ENCODE peak calls at places on chromosomes 1 and 21, in nine cellular contexts. One of them, this sample, is unnamed.

GRCh38 chr21:46500224-46500861 is 41.7 kb downstream of the DIP2A start:
- DNase-seq in stomach: no peak
- DNase-seq in cardiac muscle cell: no peak
- DNase-seq in endothelial cell: no peak
- DNase-seq in hepatocyte: peak; percentile 13
- DNase-seq in MM.1S: peak; percentile 90
- DNase-seq in epithelial cell of proximal tubule: peak; percentile 20
- DNase-seq in activated CD8-positive, alpha-beta T cell treated with anti-CD3 and anti-CD28 coated beads for 36 hours: no peak
- DNase-seq in colonic mucosa: no peak
- DNase-seq in this sample: no peak

GRCh38 chr21:44454058-44454457 is 1.3 kb upstream of the LRRC3 start:
- DNase-seq in stomach: no peak
- DNase-seq in epithelial cell of proximal tubule: no peak
- DNase-seq in colonic mucosa: no peak
- DNase-seq in hepatocyte: no peak
- DNase-seq in cardiac muscle cell: no peak
- DNase-seq in MM.1S: no peak
- DNase-seq in endothelial cell: no peak
- DNase-seq in activated CD8-positive, alpha-beta T cell treated with anti-CD3 and anti-CD28 coated beads for 36 hours: no peak
- DNase-seq in this sample: no peak

GRCh38 chr1:212557739-212558664 is 50.6 kb upstream of the ATF3 start:
- DNase-seq in endothelial cell: peak; percentile 44
- DNase-seq in epithelial cell of proximal tubule: no peak
- DNase-seq in hepatocyte: peak; percentile 70
- DNase-seq in colonic mucosa: peak; percentile 74
- DNase-seq in activated CD8-positive, alpha-beta T cell treated with anti-CD3 and anti-CD28 coated beads for 36 hours: no peak
- DNase-seq in MM.1S: no peak
- DNase-seq in stomach: no peak
- DNase-seq in cardiac muscle cell: peak; percentile 32
- DNase-seq in this sample: no peak

GRCh38 chr1:6596351-6596750 is 6.3 kb downstream of the KLHL21 start:
- DNase-seq in stomach: no peak
- DNase-seq in hepatocyte: no peak
- DNase-seq in cardiac muscle cell: no peak
- DNase-seq in epithelial cell of proximal tubule: no peak
- DNase-seq in MM.1S: no peak
- DNase-seq in colonic mucosa: no peak
- DNase-seq in activated CD8-positive, alpha-beta T cell treated with anti-CD3 and anti-CD28 coated beads for 36 hours: no peak
- DNase-seq in endothelial cell: no peak
- DNase-seq in this sample: no peak

GRCh38 chr1:231934797-231935196 is 308.2 kb downstream of the DISC1 start:
- DNase-seq in cardiac muscle cell: peak; percentile 54
- DNase-seq in endothelial cell: no peak
- DNase-seq in colonic mucosa: peak; percentile 46
- DNase-seq in stomach: no peak
- DNase-seq in activated CD8-positive, alpha-beta T cell treated with anti-CD3 and anti-CD28 coated beads for 36 hours: no peak
- DNase-seq in MM.1S: no peak
- DNase-seq in epithelial cell of proximal tubule: no peak
- DNase-seq in hepatocyte: peak; percentile 48
- DNase-seq in this sample: no peak

GRCh38 chr1:223177681-223178080 is 34.6 kb upstream of the TLR5 start:
- DNase-seq in epithelial cell of proximal tubule: no peak
- DNase-seq in MM.1S: no peak
- DNase-seq in hepatocyte: peak; percentile 19
- DNase-seq in cardiac muscle cell: peak; percentile 50
- DNase-seq in stomach: peak; percentile 45
- DNase-seq in activated CD8-positive, alpha-beta T cell treated with anti-CD3 and anti-CD28 coated beads for 36 hours: no peak
- DNase-seq in colonic mucosa: peak; percentile 24
- DNase-seq in endothelial cell: no peak
- DNase-seq in this sample: no peak

GRCh38 chr1:106366627-106367319 is 689.7 kb upstream of the PRMT6 start:
- DNase-seq in cardiac muscle cell: no peak
- DNase-seq in epithelial cell of proximal tubule: no peak
- DNase-seq in hepatocyte: no peak
- DNase-seq in endothelial cell: no peak
- DNase-seq in activated CD8-positive, alpha-beta T cell treated with anti-CD3 and anti-CD28 coated beads for 36 hours: no peak
- DNase-seq in MM.1S: no peak
- DNase-seq in colonic mucosa: no peak
- DNase-seq in stomach: no peak
- DNase-seq in this sample: no peak

GRCh38 chr1:26404641-26405040 is 6.0 kb upstream of the LIN28A start:
- DNase-seq in hepatocyte: no peak
- DNase-seq in stomach: no peak
- DNase-seq in epithelial cell of proximal tubule: no peak
- DNase-seq in cardiac muscle cell: no peak
- DNase-seq in MM.1S: no peak
- DNase-seq in endothelial cell: no peak
- DNase-seq in colonic mucosa: no peak
- DNase-seq in activated CD8-positive, alpha-beta T cell treated with anti-CD3 and anti-CD28 coated beads for 36 hours: no peak
- DNase-seq in this sample: no peak

GRCh38 chr1:218361298-218362065 is 16.3 kb downstream of the TGFB2 start:
- DNase-seq in activated CD8-positive, alpha-beta T cell treated with anti-CD3 and anti-CD28 coated beads for 36 hours: peak; percentile 8
- DNase-seq in colonic mucosa: no peak
- DNase-seq in epithelial cell of proximal tubule: no peak
- DNase-seq in cardiac muscle cell: peak; percentile 57
- DNase-seq in endothelial cell: peak; percentile 15
- DNase-seq in stomach: no peak
- DNase-seq in MM.1S: peak; percentile 29
- DNase-seq in hepatocyte: peak; percentile 44
- DNase-seq in this sample: no peak

GRCh38 chr1:111990026-111990877 is 784 bp upstream of the KCND3 start:
- DNase-seq in hepatocyte: peak; percentile 29
- DNase-seq in colonic mucosa: peak; percentile 37
- DNase-seq in epithelial cell of proximal tubule: no peak
- DNase-seq in activated CD8-positive, alpha-beta T cell treated with anti-CD3 and anti-CD28 coated beads for 36 hours: no peak
- DNase-seq in endothelial cell: peak; percentile 24
- DNase-seq in MM.1S: no peak
- DNase-seq in stomach: peak; percentile 27
- DNase-seq in cardiac muscle cell: no peak
- DNase-seq in this sample: no peak

GRCh38 chr21:27424601-27425000 is 457.7 kb upstream of the ADAMTS5 start:
- DNase-seq in MM.1S: no peak
- DNase-seq in colonic mucosa: no peak
- DNase-seq in activated CD8-positive, alpha-beta T cell treated with anti-CD3 and anti-CD28 coated beads for 36 hours: no peak
- DNase-seq in endothelial cell: no peak
- DNase-seq in stomach: no peak
- DNase-seq in epithelial cell of proximal tubule: no peak
- DNase-seq in cardiac muscle cell: no peak
- DNase-seq in hepatocyte: no peak
- DNase-seq in this sample: no peak

GRCh38 chr1:56397409-56397808 is 182.0 kb downstream of the PLPP3 start:
- DNase-seq in cardiac muscle cell: no peak
- DNase-seq in hepatocyte: no peak
- DNase-seq in stomach: no peak
- DNase-seq in epithelial cell of proximal tubule: no peak
- DNase-seq in MM.1S: no peak
- DNase-seq in colonic mucosa: no peak
- DNase-seq in activated CD8-positive, alpha-beta T cell treated with anti-CD3 and anti-CD28 coated beads for 36 hours: no peak
- DNase-seq in endothelial cell: no peak
- DNase-seq in this sample: no peak

GRCh38 chr1:113223040-113223439 is 150.0 kb downstream of the LRIG2 start:
- DNase-seq in cardiac muscle cell: no peak
- DNase-seq in hepatocyte: no peak
- DNase-seq in stomach: no peak
- DNase-seq in colonic mucosa: no peak
- DNase-seq in endothelial cell: no peak
- DNase-seq in epithelial cell of proximal tubule: no peak
- DNase-seq in activated CD8-positive, alpha-beta T cell treated with anti-CD3 and anti-CD28 coated beads for 36 hours: no peak
- DNase-seq in MM.1S: no peak
- DNase-seq in this sample: no peak

GRCh38 chr1:113216664-113217063 is 143.7 kb downstream of the LRIG2 start:
- DNase-seq in hepatocyte: no peak
- DNase-seq in cardiac muscle cell: no peak
- DNase-seq in endothelial cell: no peak
- DNase-seq in stomach: peak; percentile 52
- DNase-seq in MM.1S: no peak
- DNase-seq in activated CD8-positive, alpha-beta T cell treated with anti-CD3 and anti-CD28 coated beads for 36 hours: no peak
- DNase-seq in epithelial cell of proximal tubule: no peak
- DNase-seq in colonic mucosa: peak; percentile 25
- DNase-seq in this sample: no peak

GRCh38 chr1:113219828-113220227 is 146.8 kb downstream of the LRIG2 start:
- DNase-seq in stomach: no peak
- DNase-seq in endothelial cell: no peak
- DNase-seq in hepatocyte: no peak
- DNase-seq in activated CD8-positive, alpha-beta T cell treated with anti-CD3 and anti-CD28 coated beads for 36 hours: no peak
- DNase-seq in cardiac muscle cell: peak; percentile 57
- DNase-seq in epithelial cell of proximal tubule: no peak
- DNase-seq in colonic mucosa: no peak
- DNase-seq in MM.1S: no peak
- DNase-seq in this sample: no peak

GRCh38 chr1:113217447-113218208 is 144.6 kb downstream of the LRIG2 start:
- DNase-seq in cardiac muscle cell: no peak
- DNase-seq in MM.1S: no peak
- DNase-seq in colonic mucosa: peak; percentile 71
- DNase-seq in stomach: no peak
- DNase-seq in hepatocyte: peak; percentile 69
- DNase-seq in endothelial cell: no peak
- DNase-seq in activated CD8-positive, alpha-beta T cell treated with anti-CD3 and anti-CD28 coated beads for 36 hours: no peak
- DNase-seq in epithelial cell of proximal tubule: no peak
- DNase-seq in this sample: no peak

DNA sequence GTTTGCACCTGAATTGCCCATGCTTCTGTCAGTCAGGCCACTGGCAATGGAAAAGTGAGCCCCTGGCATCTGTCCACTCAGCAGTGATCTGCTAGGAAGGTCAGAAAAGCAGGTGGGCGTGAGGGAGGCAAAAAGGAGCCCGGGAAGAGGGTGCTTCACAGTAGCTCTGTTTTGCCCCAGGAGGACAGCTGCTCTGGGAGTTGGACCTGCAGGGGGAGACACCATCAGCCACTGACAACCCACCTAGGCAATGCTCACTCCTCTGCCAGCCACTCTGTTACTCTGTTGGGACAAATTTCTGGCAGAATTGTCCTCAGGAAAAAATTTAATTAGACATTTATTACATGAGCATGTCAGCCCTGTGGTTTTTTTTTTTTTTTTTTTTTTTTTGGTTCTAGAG is 146.4 kb downstream of the LRIG2 start:
- DNase-seq in stomach: no peak
- DNase-seq in activated CD8-positive, alpha-beta T cell treated with anti-CD3 and anti-CD28 coated beads for 36 hours: peak; percentile 2
- DNase-seq in colonic mucosa: no peak
- DNase-seq in epithelial cell of proximal tubule: no peak
- DNase-seq in endothelial cell: peak; percentile 17
- DNase-seq in hepatocyte: no peak
- DNase-seq in cardiac muscle cell: no peak
- DNase-seq in MM.1S: no peak
- DNase-seq in this sample: no peak
- TF ChIP-seq CTCF in stomach: no peak
- TF ChIP-seq CTCF in activated CD8-positive, alpha-beta T cell treated with anti-CD3 and anti-CD28 coated beads for 36 hours: no peak
- TF ChIP-seq CTCF in colonic mucosa: no peak
- TF ChIP-seq CTCF in epithelial cell of proximal tubule: peak; percentile 47
- TF ChIP-seq CTCF in endothelial cell: no peak
- TF ChIP-seq CTCF in hepatocyte: no peak
- TF ChIP-seq CTCF in cardiac muscle cell: peak; percentile 31
- TF ChIP-seq CTCF in MM.1S: peak; percentile 5
- TF ChIP-seq CTCF in this sample: no peak

GRCh38 chr1:37719572-37720195 is 27.4 kb downstream of the CDCA8 start:
- DNase-seq in colonic mucosa: no peak
- DNase-seq in stomach: no peak
- DNase-seq in endothelial cell: no peak
- DNase-seq in MM.1S: no peak
- DNase-seq in hepatocyte: no peak
- DNase-seq in cardiac muscle cell: no peak
- DNase-seq in epithelial cell of proximal tubule: no peak
- DNase-seq in activated CD8-positive, alpha-beta T cell treated with anti-CD3 and anti-CD28 coated beads for 36 hours: no peak
- DNase-seq in this sample: no peak
- TF ChIP-seq CTCF in colonic mucosa: no peak
- TF ChIP-seq CTCF in stomach: no peak
- TF ChIP-seq CTCF in endothelial cell: no peak
- TF ChIP-seq CTCF in MM.1S: no peak
- TF ChIP-seq CTCF in hepatocyte: no peak
- TF ChIP-seq CTCF in cardiac muscle cell: no peak
- TF ChIP-seq CTCF in epithelial cell of proximal tubule: no peak
- TF ChIP-seq CTCF in activated CD8-positive, alpha-beta T cell treated with anti-CD3 and anti-CD28 coated beads for 36 hours: no peak
- TF ChIP-seq CTCF in this sample: no peak

DNA sequence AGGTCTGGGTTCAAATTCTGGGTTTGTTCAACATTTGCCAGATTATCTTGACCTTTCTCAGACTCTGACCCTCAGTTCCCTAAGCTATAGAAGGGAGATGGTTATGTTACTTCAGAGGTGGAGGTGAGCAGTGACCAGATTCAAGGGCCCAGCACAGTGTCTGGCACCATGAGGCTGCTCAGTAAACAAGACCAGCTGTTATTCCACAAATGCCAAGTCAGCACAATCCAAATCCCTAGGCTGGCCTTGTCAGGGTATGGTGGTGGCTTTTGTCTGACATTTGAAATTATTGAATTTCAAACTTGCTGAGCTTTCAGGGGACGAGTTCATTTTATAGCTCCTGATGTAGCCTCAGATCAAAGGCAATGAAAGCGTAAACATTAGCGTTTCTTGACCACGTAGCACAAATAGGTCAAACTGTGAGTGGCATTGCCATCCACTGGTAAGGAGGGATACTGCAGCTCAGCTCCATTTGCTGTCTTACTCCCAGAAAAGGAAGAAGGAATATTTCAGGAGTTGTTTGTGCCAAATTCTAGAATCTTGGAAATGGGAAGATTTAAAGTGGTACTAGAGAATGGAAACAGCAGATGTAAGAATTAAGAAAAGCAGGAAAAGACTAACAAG is 94.3 kb upstream of the EDN2 start:
- DNase-seq in stomach: no peak
- DNase-seq in cardiac muscle cell: peak; percentile 25
- DNase-seq in colonic mucosa: no peak
- DNase-seq in MM.1S: peak; percentile 32
- DNase-seq in activated CD8-positive, alpha-beta T cell treated with anti-CD3 and anti-CD28 coated beads for 36 hours: no peak
- DNase-seq in endothelial cell: no peak
- DNase-seq in hepatocyte: peak; percentile 36
- DNase-seq in epithelial cell of proximal tubule: no peak
- DNase-seq in this sample: peak; percentile 38
- TF ChIP-seq CTCF in stomach: no peak
- TF ChIP-seq CTCF in cardiac muscle cell: peak; percentile 48
- TF ChIP-seq CTCF in colonic mucosa: peak; percentile 62
- TF ChIP-seq CTCF in MM.1S: peak; percentile 60
- TF ChIP-seq CTCF in activated CD8-positive, alpha-beta T cell treated with anti-CD3 and anti-CD28 coated beads for 36 hours: peak; percentile 32
- TF ChIP-seq CTCF in endothelial cell: peak; percentile 41
- TF ChIP-seq CTCF in hepatocyte: peak; percentile 51
- TF ChIP-seq CTCF in epithelial cell of proximal tubule: peak; percentile 68
- TF ChIP-seq CTCF in this sample: peak; percentile 53

GRCh38 chr21:36429672-36430546 is 44.7 kb downstream of the CHAF1B start:
- DNase-seq in hepatocyte: peak; percentile 94
- DNase-seq in MM.1S: no peak
- DNase-seq in endothelial cell: peak; percentile 84
- DNase-seq in stomach: peak; percentile 84
- DNase-seq in colonic mucosa: peak; percentile 32
- DNase-seq in cardiac muscle cell: peak; percentile 72
- DNase-seq in epithelial cell of proximal tubule: peak; percentile 94
- DNase-seq in activated CD8-positive, alpha-beta T cell treated with anti-CD3 and anti-CD28 coated beads for 36 hours: peak; percentile 93
- DNase-seq in this sample: peak; percentile 88
- TF ChIP-seq CTCF in hepatocyte: no peak
- TF ChIP-seq CTCF in MM.1S: no peak
- TF ChIP-seq CTCF in endothelial cell: peak; percentile 16
- TF ChIP-seq CTCF in stomach: no peak
- TF ChIP-seq CTCF in colonic mucosa: no peak
- TF ChIP-seq CTCF in cardiac muscle cell: peak; percentile 19
- TF ChIP-seq CTCF in epithelial cell of proximal tubule: peak; percentile 31
- TF ChIP-seq CTCF in activated CD8-positive, alpha-beta T cell treated with anti-CD3 and anti-CD28 coated beads for 36 hours: no peak
- TF ChIP-seq CTCF in this sample: no peak